ENCODE peak calls at places on chromosomes 7 and 10, in seven cellular contexts. One of them, this sample, is unnamed.

GRCh38 chr10:112369495-112370423 is 4.2 kb upstream of the ACSL5 start:
- DNase-seq in HepG2: no peak
- DNase-seq in K562: no peak
- DNase-seq in GM12878: no peak
- DNase-seq in SK-N-SH: no peak
- DNase-seq in H1: no peak
- DNase-seq in HCT116: no peak
- DNase-seq in this sample: no peak

GRCh38 chr10:16520900-16521299 is 779 bp downstream of the C1QL3 start:
- DNase-seq in HCT116: no peak
- DNase-seq in K562: no peak
- DNase-seq in SK-N-SH: peak; percentile 81
- DNase-seq in GM12878: no peak
- DNase-seq in H1: peak; percentile 77
- DNase-seq in HepG2: no peak
- DNase-seq in this sample: no peak

GRCh38 chr7:38217672-38218071 is 39.6 kb downstream of the STARD3NL start:
- DNase-seq in HCT116: no peak
- DNase-seq in H1: no peak
- DNase-seq in SK-N-SH: no peak
- DNase-seq in HepG2: no peak
- DNase-seq in GM12878: no peak
- DNase-seq in K562: no peak
- DNase-seq in this sample: no peak

GRCh38 chr10:102514487-102515311 is 10.9 kb downstream of the SUFU start:
- DNase-seq in SK-N-SH: no peak
- DNase-seq in H1: no peak
- DNase-seq in HepG2: no peak
- DNase-seq in GM12878: no peak
- DNase-seq in HCT116: no peak
- DNase-seq in K562: no peak
- DNase-seq in this sample: no peak

GRCh38 chr7:140961117-140961516 is 36.4 kb upstream of the BRAF start:
- DNase-seq in K562: no peak
- DNase-seq in GM12878: no peak
- DNase-seq in H1: no peak
- DNase-seq in HepG2: no peak
- DNase-seq in HCT116: no peak
- DNase-seq in SK-N-SH: no peak
- DNase-seq in this sample: no peak

GRCh38 chr7:128092221-128092620 is 61.0 kb upstream of the LRRC4 start:
- DNase-seq in GM12878: no peak
- DNase-seq in SK-N-SH: no peak
- DNase-seq in HepG2: no peak
- DNase-seq in HCT116: no peak
- DNase-seq in H1: no peak
- DNase-seq in K562: no peak
- DNase-seq in this sample: no peak

GRCh38 chr10:132616170-132616994 is 78.8 kb downstream of the INPP5A start:
- DNase-seq in GM12878: no peak
- DNase-seq in HepG2: no peak
- DNase-seq in SK-N-SH: no peak
- DNase-seq in K562: no peak
- DNase-seq in H1: no peak
- DNase-seq in HCT116: no peak
- DNase-seq in this sample: no peak

GRCh38 chr10:79249156-79250121 is 97.8 kb upstream of the PPIF start:
- DNase-seq in K562: no peak
- DNase-seq in SK-N-SH: no peak
- DNase-seq in H1: no peak
- DNase-seq in HCT116: no peak
- DNase-seq in GM12878: peak; percentile 74
- DNase-seq in HepG2: no peak
- DNase-seq in this sample: no peak

GRCh38 chr7:148242271-148242801 is 348.2 kb upstream of the C7orf33 start:
- DNase-seq in H1: no peak
- DNase-seq in K562: peak; percentile 63
- DNase-seq in HCT116: peak; percentile 47
- DNase-seq in GM12878: no peak
- DNase-seq in HepG2: peak; percentile 30
- DNase-seq in SK-N-SH: peak; percentile 67
- DNase-seq in this sample: peak; percentile 78

GRCh38 chr7:114819629-114820362 is 102.1 kb upstream of the MDFIC start:
- DNase-seq in SK-N-SH: no peak
- DNase-seq in HepG2: peak; percentile 4
- DNase-seq in GM12878: no peak
- DNase-seq in HCT116: peak; percentile 69
- DNase-seq in H1: no peak
- DNase-seq in K562: no peak
- DNase-seq in this sample: peak; percentile 4

GRCh38 chr10:97543025-97543546 is 29.5 kb upstream of the ANKRD2 start:
- DNase-seq in HCT116: peak; percentile 85
- DNase-seq in SK-N-SH: no peak
- DNase-seq in H1: no peak
- DNase-seq in HepG2: peak; percentile 50
- DNase-seq in K562: peak; percentile 68
- DNase-seq in GM12878: no peak
- DNase-seq in this sample: peak; percentile 64

GRCh38 chr10:43304687-43305333 is 37.9 kb upstream of the RASGEF1A start:
- DNase-seq in HCT116: no peak
- DNase-seq in SK-N-SH: peak; percentile 62
- DNase-seq in K562: peak; percentile 54
- DNase-seq in HepG2: no peak
- DNase-seq in H1: peak; percentile 64
- DNase-seq in GM12878: no peak
- DNase-seq in this sample: peak; percentile 70

GRCh38 chr10:92387289-92387940 is 96.4 kb downstream of the MARCHF5 start:
- DNase-seq in SK-N-SH: peak; percentile 29
- DNase-seq in H1: peak; percentile 94
- DNase-seq in K562: peak; percentile 87
- DNase-seq in HepG2: peak; percentile 65
- DNase-seq in HCT116: peak; percentile 62
- DNase-seq in GM12878: no peak
- DNase-seq in this sample: peak; percentile 35

DNA sequence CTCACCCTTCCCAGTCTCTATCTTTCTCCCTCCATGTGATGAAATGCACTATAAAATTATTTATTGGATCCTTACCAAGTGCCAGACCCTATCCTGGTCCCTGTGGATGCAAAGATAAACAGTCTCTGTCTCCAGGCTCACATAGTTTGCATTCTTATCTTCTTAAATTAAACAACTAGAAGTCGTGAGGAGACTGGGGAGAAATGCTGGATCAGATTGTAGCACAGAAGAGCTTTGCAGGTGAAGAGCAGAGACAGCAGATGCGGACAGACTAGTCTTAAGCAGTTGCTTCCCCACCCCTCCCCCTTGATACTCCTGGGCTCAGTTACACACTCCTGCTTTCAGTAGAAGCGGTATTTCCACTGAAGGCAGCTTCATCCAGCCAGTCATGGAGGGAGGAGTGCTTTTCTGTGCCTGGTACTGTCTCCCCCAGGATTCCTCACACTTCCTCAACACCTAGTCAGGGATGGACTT is 20.8 kb upstream of the CDK1 start:
- DNase-seq in GM12878: no peak
- DNase-seq in HCT116: no peak
- DNase-seq in HepG2: no peak
- DNase-seq in SK-N-SH: no peak
- DNase-seq in H1: no peak
- DNase-seq in K562: no peak
- DNase-seq in this sample: peak; percentile 47
- TF ChIP-seq JUND in GM12878: no peak
- TF ChIP-seq JUND in HCT116: no peak
- TF ChIP-seq JUND in HepG2: no peak
- TF ChIP-seq JUND in SK-N-SH: no peak
- TF ChIP-seq JUND in H1: no peak
- TF ChIP-seq JUND in K562: no peak
- TF ChIP-seq JUND in this sample: no peak

GRCh38 chr7:130733866-130734524 is at the start of gene KLF14:
- DNase-seq in K562: peak; percentile 54
- DNase-seq in SK-N-SH: peak; percentile 88
- DNase-seq in GM12878: no peak
- DNase-seq in HCT116: peak; percentile 10
- DNase-seq in H1: peak; percentile 67
- DNase-seq in HepG2: no peak
- DNase-seq in this sample: peak; percentile 37
- TF ChIP-seq JUND in K562: no peak
- TF ChIP-seq JUND in SK-N-SH: no peak
- TF ChIP-seq JUND in GM12878: no peak
- TF ChIP-seq JUND in HCT116: no peak
- TF ChIP-seq JUND in H1: no peak
- TF ChIP-seq JUND in HepG2: no peak
- TF ChIP-seq JUND in this sample: no peak

GRCh38 chr7:74097937-74098614 is 14.5 kb downstream of the LIMK1 start:
- DNase-seq in K562: no peak
- DNase-seq in H1: no peak
- DNase-seq in SK-N-SH: peak; percentile 67
- DNase-seq in GM12878: no peak
- DNase-seq in HepG2: no peak
- DNase-seq in HCT116: no peak
- DNase-seq in this sample: no peak
- TF ChIP-seq JUND in K562: no peak
- TF ChIP-seq JUND in H1: no peak
- TF ChIP-seq JUND in SK-N-SH: peak; percentile 91
- TF ChIP-seq JUND in GM12878: no peak
- TF ChIP-seq JUND in HepG2: no peak
- TF ChIP-seq JUND in HCT116: peak; percentile 57
- TF ChIP-seq JUND in this sample: no peak

DNA sequence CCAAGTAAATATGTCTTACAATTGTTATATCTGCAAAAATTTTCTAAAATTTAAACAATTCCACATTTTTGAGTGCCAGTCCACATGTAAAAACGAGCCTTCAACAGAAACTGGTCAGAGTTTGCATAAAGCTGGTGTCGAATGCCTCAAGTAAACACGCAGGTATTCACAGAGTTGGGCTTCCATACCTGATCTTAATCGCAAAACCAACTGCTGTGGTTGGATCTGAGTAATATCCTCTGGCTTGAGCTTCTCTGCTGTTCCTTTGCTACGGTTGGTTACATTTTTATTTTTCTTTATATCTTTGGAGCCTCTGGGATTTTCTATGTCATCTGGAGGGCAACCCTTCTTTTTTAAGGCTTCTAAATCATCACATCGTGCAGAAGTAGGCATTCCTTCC is 28.4 kb downstream of the ITGB1 start:
- DNase-seq in SK-N-SH: no peak
- DNase-seq in GM12878: no peak
- DNase-seq in HCT116: no peak
- DNase-seq in HepG2: no peak
- DNase-seq in H1: no peak
- DNase-seq in K562: no peak
- DNase-seq in this sample: peak; percentile 17
- TF ChIP-seq JUND in SK-N-SH: no peak
- TF ChIP-seq JUND in GM12878: no peak
- TF ChIP-seq JUND in HCT116: no peak
- TF ChIP-seq JUND in HepG2: no peak
- TF ChIP-seq JUND in H1: no peak
- TF ChIP-seq JUND in K562: no peak
- TF ChIP-seq JUND in this sample: no peak

This sample was measured in T47D.